ENCODE peak calls at places on chromosomes 7 and 10, in ten cellular contexts. One of them, this sample, is unnamed.

GRCh38 chr7:72334066-72334465 is 78.1 kb downstream of the CALN1 start:
- DNase-seq in BE2C: no peak
- DNase-seq in MCF 10A: no peak
- DNase-seq in kidney: no peak
- DNase-seq in HFFc6: no peak
- DNase-seq in PC-9: no peak
- DNase-seq in PC-3: no peak
- DNase-seq in foreskin keratinocyte: no peak
- DNase-seq in IMR-90: no peak
- DNase-seq in AG04450: no peak
- DNase-seq in this sample: no peak

GRCh38 chr7:2800923-2801682 is 43.0 kb downstream of the GNA12 start:
- DNase-seq in kidney: no peak
- DNase-seq in PC-9: peak
- DNase-seq in IMR-90: peak
- DNase-seq in HFFc6: no peak
- DNase-seq in BE2C: no peak
- DNase-seq in PC-3: peak
- DNase-seq in foreskin keratinocyte: no peak
- DNase-seq in AG04450: no peak
- DNase-seq in MCF 10A: peak
- DNase-seq in this sample: no peak

GRCh38 chr10:26448706-26449435 is 10.7 kb downstream of the APBB1IP start:
- DNase-seq in IMR-90: no peak
- DNase-seq in AG04450: no peak
- DNase-seq in foreskin keratinocyte: no peak
- DNase-seq in PC-3: peak
- DNase-seq in PC-9: no peak
- DNase-seq in MCF 10A: no peak
- DNase-seq in HFFc6: no peak
- DNase-seq in BE2C: no peak
- DNase-seq in kidney: no peak
- DNase-seq in this sample: peak

GRCh38 chr7:47720141-47720906 is 138.4 kb upstream of the TNS3 start:
- DNase-seq in kidney: peak
- DNase-seq in BE2C: peak
- DNase-seq in AG04450: peak
- DNase-seq in HFFc6: no peak
- DNase-seq in PC-3: no peak
- DNase-seq in foreskin keratinocyte: no peak
- DNase-seq in PC-9: no peak
- DNase-seq in MCF 10A: peak
- DNase-seq in IMR-90: peak
- DNase-seq in this sample: peak

GRCh38 chr7:157590526-157590925 is 253.7 kb downstream of the DNAJB6 start:
- DNase-seq in kidney: peak
- DNase-seq in foreskin keratinocyte: no peak
- DNase-seq in PC-3: no peak
- DNase-seq in AG04450: no peak
- DNase-seq in IMR-90: no peak
- DNase-seq in HFFc6: no peak
- DNase-seq in MCF 10A: no peak
- DNase-seq in BE2C: no peak
- DNase-seq in PC-9: no peak
- DNase-seq in this sample: no peak

GRCh38 chr10:98427011-98427515 is 12.1 kb upstream of the PYROXD2 start:
- DNase-seq in HFFc6: no peak
- DNase-seq in PC-9: no peak
- DNase-seq in kidney: no peak
- DNase-seq in foreskin keratinocyte: no peak
- DNase-seq in MCF 10A: no peak
- DNase-seq in AG04450: no peak
- DNase-seq in BE2C: no peak
- DNase-seq in IMR-90: no peak
- DNase-seq in PC-3: no peak
- DNase-seq in this sample: no peak

GRCh38 chr10:3064423-3064822 is 2.9 kb upstream of the PFKP start:
- DNase-seq in BE2C: no peak
- DNase-seq in MCF 10A: no peak
- DNase-seq in kidney: no peak
- DNase-seq in IMR-90: no peak
- DNase-seq in foreskin keratinocyte: no peak
- DNase-seq in AG04450: no peak
- DNase-seq in HFFc6: no peak
- DNase-seq in PC-3: no peak
- DNase-seq in PC-9: no peak
- DNase-seq in this sample: peak

GRCh38 chr7:127447326-127447945 is 54.9 kb upstream of the ZNF800 start:
- DNase-seq in IMR-90: peak
- DNase-seq in BE2C: peak
- DNase-seq in foreskin keratinocyte: peak
- DNase-seq in PC-9: peak
- DNase-seq in HFFc6: peak
- DNase-seq in MCF 10A: peak
- DNase-seq in AG04450: peak
- DNase-seq in kidney: no peak
- DNase-seq in PC-3: peak
- DNase-seq in this sample: peak

GRCh38 chr7:142298009-142298408 is 40.2 kb upstream of the PRSS58 start:
- DNase-seq in IMR-90: no peak
- DNase-seq in AG04450: no peak
- DNase-seq in PC-3: peak
- DNase-seq in BE2C: no peak
- DNase-seq in foreskin keratinocyte: peak
- DNase-seq in PC-9: no peak
- DNase-seq in kidney: no peak
- DNase-seq in MCF 10A: peak
- DNase-seq in HFFc6: no peak
- DNase-seq in this sample: peak

GRCh38 chr10:78634389-78634815 is 434.4 kb upstream of the ZMIZ1 start:
- DNase-seq in PC-3: peak
- DNase-seq in kidney: no peak
- DNase-seq in MCF 10A: peak
- DNase-seq in foreskin keratinocyte: no peak
- DNase-seq in AG04450: no peak
- DNase-seq in PC-9: peak
- DNase-seq in IMR-90: peak
- DNase-seq in HFFc6: no peak
- DNase-seq in BE2C: peak
- DNase-seq in this sample: peak

GRCh38 chr10:114077815-114078219 is 34.2 kb downstream of the ADRB1 start:
- DNase-seq in HFFc6: no peak
- DNase-seq in kidney: no peak
- DNase-seq in PC-9: no peak
- DNase-seq in foreskin keratinocyte: no peak
- DNase-seq in AG04450: no peak
- DNase-seq in BE2C: no peak
- DNase-seq in MCF 10A: no peak
- DNase-seq in IMR-90: no peak
- DNase-seq in PC-3: no peak
- DNase-seq in this sample: no peak
- TF ChIP-seq CTCF in HFFc6: peak
- TF ChIP-seq CTCF in kidney: no peak
- TF ChIP-seq CTCF in PC-9: no peak
- TF ChIP-seq CTCF in foreskin keratinocyte: no peak
- TF ChIP-seq CTCF in AG04450: no peak
- TF ChIP-seq CTCF in BE2C: no peak
- TF ChIP-seq CTCF in MCF 10A: no peak
- TF ChIP-seq CTCF in IMR-90: no peak
- TF ChIP-seq CTCF in PC-3: no peak
- TF ChIP-seq CTCF in this sample: peak

DNA sequence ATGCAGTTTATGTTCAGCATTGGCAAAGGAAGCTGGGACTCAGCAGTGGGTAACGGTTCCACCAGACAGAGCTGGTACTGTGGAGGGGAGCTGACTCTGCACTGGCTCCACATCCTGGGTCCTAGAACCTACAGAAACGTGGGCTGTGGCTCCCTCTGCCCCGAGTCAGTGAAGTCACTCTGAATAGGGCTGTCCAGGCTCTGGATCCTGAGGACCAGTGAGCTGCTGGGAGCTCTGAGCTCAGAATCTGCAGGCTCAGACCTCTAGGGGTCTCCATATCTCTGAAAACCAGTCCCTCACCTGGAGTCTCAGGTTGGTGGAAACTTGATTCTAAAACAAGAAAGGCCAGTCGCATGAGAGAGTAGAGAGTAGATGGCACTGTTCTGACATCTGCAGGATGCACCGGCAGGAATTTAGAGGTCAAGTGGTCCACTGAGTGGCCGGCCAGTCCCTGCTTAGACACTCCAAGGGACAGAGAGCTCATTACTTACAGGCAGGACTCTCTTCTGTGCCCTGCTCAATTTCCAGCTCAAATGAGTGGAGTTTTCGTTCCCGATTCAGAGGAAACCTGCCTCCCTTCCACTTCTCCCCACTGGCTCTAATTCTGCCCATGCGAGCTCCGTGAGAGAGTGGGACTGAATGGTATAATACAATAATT is 18.6 kb downstream of the NPFFR1 start:
- DNase-seq in BE2C: peak
- DNase-seq in MCF 10A: peak
- DNase-seq in foreskin keratinocyte: peak
- DNase-seq in AG04450: no peak
- DNase-seq in PC-9: peak
- DNase-seq in PC-3: peak
- DNase-seq in IMR-90: no peak
- DNase-seq in kidney: no peak
- DNase-seq in HFFc6: no peak
- DNase-seq in this sample: peak
- TF ChIP-seq CTCF in BE2C: peak
- TF ChIP-seq CTCF in MCF 10A: no peak
- TF ChIP-seq CTCF in foreskin keratinocyte: peak
- TF ChIP-seq CTCF in AG04450: peak
- TF ChIP-seq CTCF in PC-9: peak
- TF ChIP-seq CTCF in PC-3: peak
- TF ChIP-seq CTCF in IMR-90: peak
- TF ChIP-seq CTCF in kidney: peak
- TF ChIP-seq CTCF in HFFc6: peak
- TF ChIP-seq CTCF in this sample: peak

DNA sequence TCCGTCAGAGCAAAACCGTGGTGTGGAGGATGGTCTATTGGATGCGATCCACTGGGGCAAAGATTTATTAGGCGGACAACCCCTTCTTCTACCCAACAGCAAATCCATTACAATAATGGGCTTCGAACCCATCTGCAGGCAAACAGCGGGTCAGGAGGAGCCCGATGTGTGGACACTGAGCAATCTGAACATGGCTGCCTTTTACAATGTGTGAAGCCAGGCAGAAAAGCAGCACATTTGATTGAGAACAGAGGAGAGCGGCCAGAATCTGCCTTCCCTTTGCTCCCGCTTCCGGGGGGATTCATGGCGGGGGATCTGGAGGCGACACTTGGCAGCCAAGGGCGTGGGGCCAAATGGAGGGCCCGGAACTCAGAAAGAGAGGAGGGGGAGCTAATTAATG is 133.0 kb downstream of the EMX2 start:
- DNase-seq in foreskin keratinocyte: no peak
- DNase-seq in kidney: no peak
- DNase-seq in AG04450: no peak
- DNase-seq in HFFc6: no peak
- DNase-seq in PC-9: no peak
- DNase-seq in BE2C: no peak
- DNase-seq in IMR-90: no peak
- DNase-seq in MCF 10A: no peak
- DNase-seq in PC-3: no peak
- DNase-seq in this sample: no peak
- TF ChIP-seq CTCF in foreskin keratinocyte: no peak
- TF ChIP-seq CTCF in kidney: no peak
- TF ChIP-seq CTCF in AG04450: no peak
- TF ChIP-seq CTCF in HFFc6: no peak
- TF ChIP-seq CTCF in PC-9: no peak
- TF ChIP-seq CTCF in BE2C: no peak
- TF ChIP-seq CTCF in IMR-90: no peak
- TF ChIP-seq CTCF in MCF 10A: no peak
- TF ChIP-seq CTCF in PC-3: no peak
- TF ChIP-seq CTCF in this sample: no peak

GRCh38 chr7:104096683-104097082 is 107.2 kb upstream of the RELN start:
- DNase-seq in IMR-90: peak
- DNase-seq in AG04450: no peak
- DNase-seq in MCF 10A: peak
- DNase-seq in BE2C: peak
- DNase-seq in PC-3: peak
- DNase-seq in PC-9: no peak
- DNase-seq in HFFc6: peak
- DNase-seq in kidney: no peak
- DNase-seq in foreskin keratinocyte: peak
- DNase-seq in this sample: no peak
- TF ChIP-seq CTCF in IMR-90: peak
- TF ChIP-seq CTCF in AG04450: peak
- TF ChIP-seq CTCF in MCF 10A: no peak
- TF ChIP-seq CTCF in BE2C: peak
- TF ChIP-seq CTCF in PC-3: peak
- TF ChIP-seq CTCF in PC-9: no peak
- TF ChIP-seq CTCF in HFFc6: peak
- TF ChIP-seq CTCF in kidney: no peak
- TF ChIP-seq CTCF in foreskin keratinocyte: peak
- TF ChIP-seq CTCF in this sample: peak

This sample was measured in OCI-LY7.